ENCODE peak calls at places on chromosomes 5 and 9, in six cellular contexts. T is RWPE1; N is cardiac muscle cell; W is heart right ventricle; R is dorsolateral prefrontal cortex; L is CD8-positive, alpha-beta T cell. K is an unnamed sample.

GRCh38 chr5:58542709-58543108 is 40.2 kb upstream of the RAB3C start:
- DNase-seq in T (no peak), N (no peak), W (no peak), R (no peak), L (no peak), K (no peak)

GRCh38 chr9:89808076-89808701 is 203.4 kb downstream of the GADD45G start:
- DNase-seq in T (no peak), N (peak), W (no peak), R (no peak), L (no peak), K (no peak)

GRCh38 chr9:86187121-86187520 is 72.3 kb downstream of the C9orf153 start:
- DNase-seq in T (no peak), N (no peak), W (no peak), R (no peak), L (no peak), K (no peak)

GRCh38 chr5:64166201-64166959 is 737 bp downstream of the RNF180 start:
- DNase-seq in T (no peak), N (peak), W (peak), R (peak), L (no peak), K (no peak)

GRCh38 chr9:34611811-34612787 is at the start of gene RPP25L:
- DNase-seq in T (peak), N (peak), W (peak), R (peak), L (peak), K (no peak)

GRCh38 chr5:103624035-103624461 is 61.5 kb upstream of the NUDT12 start:
- DNase-seq in T (no peak), N (peak), W (no peak), R (no peak), L (no peak), K (no peak)

GRCh38 chr9:7336356-7337075 is 463.1 kb downstream of the DMAC1 start:
- DNase-seq in T (no peak), N (peak), W (peak), R (no peak), L (no peak), K (no peak)

GRCh38 chr5:132205385-132206125 is 22.1 kb downstream of the P4HA2 start:
- DNase-seq in T (no peak), N (peak), W (no peak), R (no peak), L (no peak), K (peak)

GRCh38 chr5:16666861-16667481 is 50.2 kb upstream of the RETREG1 start:
- DNase-seq in T (no peak), N (peak), W (peak), R (peak), L (no peak), K (no peak)

GRCh38 chr9:126343271-126343700 is 16.7 kb downstream of the MVB12B start:
- DNase-seq in T (no peak), N (no peak), W (no peak), R (no peak), L (no peak), K (no peak)
- TF ChIP-seq CTCF in T (no peak), N (no peak), W (no peak), R (no peak), L (no peak), K (no peak)

DNA sequence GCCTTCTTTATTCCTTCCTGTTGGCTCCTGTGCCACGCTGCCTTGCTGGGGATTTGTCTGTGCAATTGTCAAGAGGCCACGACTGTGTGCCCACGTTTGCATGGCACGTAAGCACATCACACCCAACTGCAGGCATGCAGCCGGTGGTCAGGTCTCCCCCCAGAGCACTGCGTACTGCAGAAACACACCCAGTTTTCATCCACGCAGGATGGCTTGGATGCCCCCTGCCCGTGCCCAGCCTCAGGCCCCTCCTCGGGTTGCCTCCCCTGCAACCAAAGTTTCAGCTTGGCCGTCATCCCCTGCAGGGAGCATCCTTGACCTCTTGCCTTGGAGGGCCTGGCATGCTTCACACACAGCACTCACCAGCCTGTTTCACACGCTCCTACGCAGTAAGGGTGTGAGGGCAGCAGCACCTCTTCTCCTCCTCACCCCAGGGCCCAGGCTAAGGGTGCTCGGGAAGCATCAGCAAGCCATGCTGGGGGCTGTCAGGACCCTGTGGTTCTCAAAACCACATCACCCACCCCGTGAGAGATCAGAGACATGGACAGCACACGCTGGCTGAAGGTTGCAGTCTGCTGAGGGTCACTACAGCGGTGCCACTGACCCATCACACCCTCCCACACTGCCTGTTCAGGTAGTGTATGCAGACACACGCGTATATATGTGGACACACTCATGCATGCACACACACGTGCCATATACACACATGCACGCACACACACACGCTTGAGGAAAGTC is 3.1 kb downstream of the MRPL36 start:
- DNase-seq in T (no peak), N (no peak), W (no peak), R (no peak), L (no peak), K (no peak)
- TF ChIP-seq CTCF in T (no peak), N (no peak), W (no peak), R (no peak), L (no peak), K (no peak)

DNA sequence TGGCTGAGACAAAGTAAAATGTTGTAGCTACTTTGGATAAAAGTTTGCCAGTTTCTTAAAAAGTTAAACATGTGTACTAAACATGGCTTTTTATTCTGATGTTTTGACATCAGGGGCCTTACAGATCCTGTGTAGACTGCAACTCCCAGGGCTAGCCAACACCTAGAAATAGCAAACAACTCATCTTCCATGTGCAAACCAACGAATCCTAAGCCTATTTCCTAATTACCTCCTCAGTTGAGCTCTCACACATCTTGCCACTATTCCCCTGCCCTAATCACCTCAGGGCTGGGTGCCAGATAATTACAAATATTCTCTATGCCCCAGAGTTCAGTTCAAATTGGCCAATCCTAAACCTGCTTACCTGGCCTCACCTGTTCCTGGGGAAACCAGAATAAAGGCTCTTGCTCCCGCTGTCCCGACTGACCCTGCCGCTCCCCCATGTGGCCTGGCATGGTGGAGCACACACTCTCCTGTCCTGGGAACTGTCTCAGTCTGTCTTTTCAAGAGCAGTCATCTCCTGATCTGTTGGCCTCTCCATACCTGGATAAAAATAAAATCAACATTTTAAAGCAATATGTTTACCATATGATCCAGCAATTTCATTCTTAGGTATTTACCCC is 37.1 kb upstream of the FAM169A start:
- DNase-seq in T (peak), N (no peak), W (no peak), R (no peak), L (no peak), K (peak)
- TF ChIP-seq CTCF in T (peak), N (peak), W (peak), R (peak), L (no peak), K (peak)

GRCh38 chr9:137393176-137394150 is 29.5 kb downstream of the EXD3 start:
- DNase-seq in T (no peak), N (no peak), W (no peak), R (no peak), L (no peak), K (no peak)

GRCh38 chr9:137396808-137397367 is 26.1 kb downstream of the EXD3 start:
- DNase-seq in T (no peak), N (no peak), W (no peak), R (no peak), L (no peak), K (no peak)

GRCh38 chr9:137395666-137396010 is 27.3 kb downstream of the EXD3 start:
- DNase-seq in T (no peak), N (no peak), W (no peak), R (no peak), L (no peak), K (no peak)

GRCh38 chr9:137396227-137396626 is 26.7 kb downstream of the EXD3 start:
- DNase-seq in T (peak), N (peak), W (no peak), R (no peak), L (no peak), K (no peak)

DNA sequence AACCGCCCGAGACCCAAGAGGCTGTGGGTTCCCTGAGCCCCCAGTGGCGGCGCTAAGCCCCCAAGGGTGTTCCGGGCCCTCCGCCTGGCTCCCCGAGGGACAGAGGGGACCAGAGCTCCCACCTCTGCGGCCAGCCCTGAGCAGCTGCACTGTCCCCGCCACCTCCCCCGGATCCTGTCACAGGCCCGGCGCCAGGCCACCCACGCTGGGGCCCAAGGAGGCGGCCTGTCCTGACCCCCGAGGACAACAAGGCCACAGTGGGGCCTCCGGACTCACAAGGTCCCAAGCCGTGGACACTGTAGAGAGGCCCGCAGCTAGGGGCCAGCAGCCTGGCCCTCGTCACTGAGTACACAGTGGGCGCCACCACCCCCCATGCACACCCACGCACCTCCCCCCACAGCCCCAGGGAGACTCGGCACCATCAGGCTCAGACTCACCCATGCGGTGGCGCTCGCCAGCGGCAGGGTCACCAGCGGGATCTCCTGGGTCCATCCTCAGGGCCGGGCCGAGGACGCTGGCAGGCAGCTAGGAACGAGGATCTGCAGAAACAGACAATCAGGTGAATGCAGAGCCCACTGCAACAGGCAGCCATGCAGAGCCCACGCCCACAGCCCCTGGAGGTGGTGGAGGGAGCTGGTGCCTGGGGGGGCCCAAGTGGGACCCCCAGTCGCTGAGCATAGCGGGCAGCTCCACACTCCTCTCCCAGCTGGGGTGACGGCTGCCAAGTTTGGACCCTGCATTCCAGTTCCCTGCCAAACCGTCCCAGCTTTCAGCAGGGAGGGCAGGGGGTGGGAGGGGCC is 27.9 kb downstream of the EXD3 start:
- DNase-seq in T (no peak), N (no peak), W (no peak), R (no peak), L (no peak), K (no peak)
- TF ChIP-seq CTCF in T (no peak), N (no peak), W (no peak), R (no peak), L (no peak), K (no peak)

DNA sequence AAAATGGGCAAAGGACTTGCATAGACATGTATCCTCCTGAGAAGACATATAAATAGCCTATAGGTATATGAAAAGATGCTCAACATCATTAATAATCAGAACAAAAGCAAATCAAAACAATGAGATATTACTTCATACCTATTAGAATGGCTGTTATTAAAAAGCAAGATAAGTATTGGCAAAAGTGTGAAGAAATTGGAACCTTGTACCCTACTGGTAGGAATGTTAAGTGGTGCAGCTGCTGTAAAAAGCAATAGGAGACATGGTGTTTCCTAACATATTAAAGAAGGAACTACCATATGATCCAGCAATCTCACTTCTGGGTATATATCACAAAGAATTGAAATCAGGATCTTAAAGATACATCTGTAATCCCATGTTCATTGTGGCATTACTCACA is 69.8 kb upstream of the PRR16 start:
- DNase-seq in T (no peak), N (no peak), W (no peak), R (no peak), L (no peak), K (no peak)
- TF ChIP-seq CTCF in T (no peak), N (peak), W (no peak), R (no peak), L (no peak), K (peak)

DNA sequence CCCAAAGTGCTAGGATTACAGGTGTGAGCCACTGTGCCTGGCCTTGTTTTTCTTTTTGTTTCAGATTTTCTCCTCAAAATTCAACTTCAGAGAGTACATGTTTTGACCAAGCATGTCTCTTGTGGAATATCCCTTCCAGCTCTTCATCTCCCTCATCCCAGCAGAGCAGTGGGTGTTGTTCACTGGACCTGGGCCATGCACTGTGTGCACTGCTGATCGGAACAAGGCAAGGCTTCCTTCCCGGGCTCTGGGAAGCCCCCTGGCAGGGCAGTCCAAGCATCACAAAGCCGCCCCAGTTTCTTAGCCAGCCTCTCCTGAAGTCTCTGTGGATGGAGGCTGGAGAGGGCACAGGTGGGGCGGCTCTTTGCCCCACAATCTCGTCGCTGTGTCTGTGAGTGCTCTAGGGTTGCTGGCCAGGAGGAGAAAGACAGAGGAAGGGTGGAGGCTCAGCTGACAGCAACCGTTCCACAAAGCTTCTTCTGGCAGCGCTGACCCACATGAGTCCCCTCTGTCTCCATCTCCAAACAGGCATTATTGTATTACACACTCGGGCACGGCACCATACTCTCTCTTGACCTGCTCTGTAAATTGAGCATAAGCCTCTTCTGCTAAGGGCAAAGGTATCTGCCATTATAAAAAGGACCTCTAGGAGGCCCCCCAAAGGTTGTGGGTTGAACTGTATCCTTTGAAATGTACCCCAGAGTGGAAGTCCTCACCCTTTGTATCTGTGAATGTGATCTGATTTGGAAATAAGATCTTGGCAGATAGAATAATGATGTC is 89.6 kb downstream of the TARS1 start:
- DNase-seq in T (no peak), N (no peak), W (no peak), R (no peak), L (no peak), K (no peak)
- TF ChIP-seq CTCF in T (no peak), N (no peak), W (no peak), R (no peak), L (no peak), K (no peak)

GRCh38 chr9:110426052-110426709 is 88.5 kb upstream of the TXNDC8 start:
- DNase-seq in T (peak), N (peak), W (no peak), R (no peak), L (no peak), K (no peak)

GRCh38 chr9:110432253-110432652 is 94.6 kb upstream of the TXNDC8 start:
- DNase-seq in T (no peak), N (peak), W (no peak), R (peak), L (no peak), K (no peak)

GRCh38 chr9:110427497-110428104 is 89.9 kb upstream of the TXNDC8 start:
- DNase-seq in T (peak), N (peak), W (peak), R (peak), L (no peak), K (no peak)

GRCh38 chr9:110429453-110429852 is 91.8 kb upstream of the TXNDC8 start:
- DNase-seq in T (no peak), N (no peak), W (no peak), R (no peak), L (no peak), K (no peak)
- TF ChIP-seq CTCF in T (peak), N (peak), W (no peak), R (no peak), L (no peak), K (peak)

GRCh38 chr9:130932220-130933069 is 6.6 kb downstream of the FIBCD1 start:
- DNase-seq in T (no peak), N (peak), W (peak), R (no peak), L (no peak), K (no peak)
- TF ChIP-seq CTCF in T (no peak), N (peak), W (peak), R (no peak), L (no peak), K (peak)